ENCODE peak calls at places on chromosomes 13 and 19, in nine cellular contexts. G is fibroblast of lung, I is left ventricle myocardium inferior, J is ascending aorta, X is tibial artery, Y is body of pancreas, V is right lobe of liver, T is GM23248, D is esophagus squamous epithelium. S is an unnamed sample. For H3K4me1, the result is how much of the 10 kb centered on the place peaks cover.

GRCh38 chr19:7687177-7687576 is 6.5 kb downstream of the TRAPPC5 start:
- DNase-seq in I (no peak), D (no peak), V (no peak), X (no peak), T (no peak), J (no peak), Y (no peak), G (no peak), S (no peak)

GRCh38 chr13:50292082-50292481 is 276.8 kb downstream of the KCNRG start:
- DNase-seq in J (no peak), T (no peak), I (no peak), V (no peak), D (no peak), G (no peak), Y (no peak), X (no peak), S (no peak)

GRCh38 chr19:3693030-3693925 is 7.0 kb downstream of the PIP5K1C start:
- DNase-seq in G (no peak), J (no peak), I (no peak), Y (no peak), X (peak), D (no peak), V (no peak), T (no peak), S (no peak)

GRCh38 chr19:10620786-10621185 is 4.6 kb upstream of the SLC44A2 start:
- DNase-seq in Y (no peak), D (no peak), T (no peak), J (no peak), I (no peak), V (no peak), G (no peak), X (no peak), S (no peak)

GRCh38 chr13:87089391-87089790 is 581.8 kb upstream of the SLITRK5 start:
- DNase-seq in T (peak), X (no peak), G (peak), D (no peak), Y (no peak), V (no peak), J (no peak), I (no peak), S (no peak)

GRCh38 chr19:2230807-2231533 is 5.2 kb downstream of the PLEKHJ1 start:
- DNase-seq in I (no peak), T (no peak), X (no peak), V (no peak), D (no peak), G (peak), Y (no peak), J (no peak), S (no peak)

GRCh38 chr13:39765801-39766463 is 110.5 kb downstream of the COG6 start:
- DNase-seq in Y (peak), D (no peak), V (peak), T (peak), I (peak), J (no peak), G (peak), X (no peak), S (peak)

GRCh38 chr19:55118401-55118991 is 1.1 kb upstream of the PPP1R12C start:
- DNase-seq in G (peak), T (peak), I (peak), V (peak), Y (peak), D (no peak), J (peak), X (no peak), S (peak)

GRCh38 chr13:27979001-27979643 is 9.4 kb downstream of the URAD start:
- DNase-seq in X (peak), I (no peak), J (no peak), G (no peak), Y (no peak), V (no peak), D (no peak), T (no peak), S (no peak)

GRCh38 chr19:47391510-47392223 is 27.7 kb downstream of the MEIS3 start:
- DNase-seq in X (peak), Y (peak), I (peak), T (peak), V (peak), D (peak), J (peak), G (peak), S (peak)

GRCh38 chr13:20993661-20994440 is 67.5 kb downstream of the LATS2 start:
- DNase-seq in I (no peak), J (no peak), Y (peak), G (peak), V (no peak), D (no peak), X (no peak), T (peak), S (no peak)

GRCh38 chr13:89514534-89515312 is 1832.8 kb upstream of the MIR17HG start:
- DNase-seq in I (no peak), G (peak), X (no peak), T (peak), Y (peak), J (no peak), D (no peak), V (peak), S (peak)

GRCh38 chr13:97194473-97194872 is 27.7 kb upstream of the MBNL2 start:
- DNase-seq in J (no peak), T (peak), G (peak), I (no peak), X (no peak), D (no peak), V (no peak), Y (no peak), S (no peak)

GRCh38 chr13:38385152-38385891 is 35.7 kb downstream of the UFM1 start:
- DNase-seq in Y (no peak), I (no peak), G (no peak), T (peak), V (no peak), J (no peak), D (no peak), X (no peak), S (no peak)

GRCh38 chr19:29823581-29824330 is 12.0 kb downstream of the CCNE1 start:
- DNase-seq in D (no peak), I (no peak), J (no peak), T (no peak), Y (no peak), X (peak), V (no peak), G (no peak), S (no peak)

GRCh38 chr13:34522818-34523217 is 419.3 kb upstream of the NBEA start:
- DNase-seq in T (no peak), I (no peak), G (peak), V (no peak), D (no peak), Y (no peak), X (no peak), J (no peak), S (no peak)

GRCh38 chr19:54523403-54523802 is 20.8 kb downstream of the LAIR2 start:
- DNase-seq in J (no peak), D (no peak), G (no peak), Y (no peak), V (peak), X (no peak), T (peak), I (no peak), S (no peak)

GRCh38 chr19:36152061-36152885 is at the start of gene COX7A1:
- DNase-seq in G (peak), T (peak), Y (peak), I (peak), D (no peak), V (peak), J (peak), X (peak), S (peak)

GRCh38 chr13:43128504-43128929 is 105.1 kb downstream of the DNAJC15 start:
- DNase-seq in Y (peak), G (peak), J (no peak), I (no peak), T (no peak), X (no peak), V (no peak), D (no peak), S (peak)

GRCh38 chr19:10450853-10451609 is 30.7 kb downstream of the PDE4A start:
- DNase-seq in X (no peak), D (no peak), G (no peak), Y (no peak), J (no peak), V (no peak), I (no peak), T (no peak), S (no peak)

GRCh38 chr19:10861118-10861651 is 10.2 kb upstream of the CARM1 start:
- DNase-seq in Y (peak), X (no peak), J (no peak), G (no peak), T (peak), D (no peak), I (no peak), V (no peak), S (no peak)

GRCh38 chr19:46431824-46432223 is 3.1 kb upstream of the PNMA8C start:
- DNase-seq in V (no peak), I (no peak), T (no peak), J (no peak), X (no peak), D (no peak), Y (peak), G (no peak), S (no peak)

GRCh38 chr13:92315265-92315664 is 911.3 kb upstream of the GPC6 start:
- DNase-seq in V (no peak), I (no peak), X (no peak), J (no peak), T (no peak), G (peak), Y (no peak), D (no peak), S (no peak)

GRCh38 chr19:31499826-31500539 is 150.7 kb upstream of the TSHZ3 start:
- DNase-seq in T (no peak), J (peak), Y (no peak), I (no peak), X (no peak), G (no peak), V (no peak), D (no peak), S (no peak)

GRCh38 chr13:35810286-35810685 is 320.9 kb downstream of the DCLK1 start:
- DNase-seq in J (no peak), D (no peak), Y (no peak), X (no peak), V (no peak), T (no peak), G (no peak), I (no peak), S (no peak)

DNA sequence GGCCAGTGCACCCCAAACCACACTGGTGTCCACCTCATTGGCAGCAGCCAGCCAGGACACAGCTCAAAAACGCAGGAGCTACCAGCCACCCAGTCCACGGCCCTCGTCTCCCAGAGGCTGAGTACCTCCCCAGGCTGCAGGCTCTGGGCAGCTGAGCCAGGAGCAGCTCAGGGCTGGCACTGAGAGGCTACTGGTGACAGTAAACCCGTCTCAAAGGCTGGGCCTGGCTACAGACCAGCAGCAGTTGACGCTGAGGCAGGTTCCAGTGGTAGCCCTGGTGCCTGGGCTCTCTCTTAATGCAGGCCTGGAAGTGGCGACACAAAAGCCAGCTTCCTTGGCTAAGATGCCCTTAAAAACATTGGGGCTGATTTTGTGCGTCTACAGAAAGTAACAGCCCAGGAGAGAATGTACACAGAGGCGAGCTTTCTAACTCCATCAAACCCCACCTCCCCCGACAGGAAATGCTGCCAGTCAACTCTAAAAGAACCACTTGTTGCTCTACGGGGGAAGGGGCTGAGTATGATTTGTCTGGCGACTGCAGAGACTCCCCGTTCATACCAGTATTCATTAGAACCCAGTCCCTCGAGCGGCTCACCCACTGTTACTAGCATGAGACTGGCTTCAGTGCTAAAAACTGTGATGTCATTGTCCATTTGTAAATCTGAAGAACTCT is 126.3 kb downstream of the STK24 start:
- DNase-seq in Y (no peak), I (peak), X (peak), D (no peak), V (no peak), G (no peak), T (peak), J (no peak), S (peak)
- H3K27ac ChIP-seq in Y (peak), I (peak), X (peak), D (peak), V (no peak), G (peak), T (peak), J (peak), S (peak)

GRCh38 chr19:41175825-41176734 is 16.9 kb upstream of the CYP2S1 start:
- DNase-seq in Y (peak), V (peak), X (peak), D (no peak), I (peak), T (peak), J (no peak), G (peak), S (no peak)
- H3K4me3 ChIP-seq in Y (no peak), V (no peak), X (no peak), D (no peak), I (no peak), T (no peak), J (peak), G (no peak), S (no peak)

GRCh38 chr19:44748426-44749254 is at the start of gene BCL3:
- DNase-seq in T (peak), D (no peak), I (peak), Y (peak), J (peak), G (peak), V (peak), X (peak), S (peak)
- H3K4me1 ChIP-seq in T (under half), D (half or more), I (half or more), Y (half or more), J (under half), G (under half), V (under half), X (half or more), S (half or more)

GRCh38 chr13:33409673-33410072 is 124.1 kb upstream of the STARD13 start:
- DNase-seq in I (no peak), D (no peak), G (no peak), X (no peak), T (no peak), Y (no peak), J (no peak), V (no peak), S (no peak)
- H3K27ac ChIP-seq in I (no peak), D (no peak), G (no peak), X (no peak), T (no peak), Y (no peak), J (no peak), V (no peak), S (no peak)

GRCh38 chr13:84446972-84447700 is 564.9 kb upstream of the SLITRK1 start:
- DNase-seq in Y (no peak), T (peak), V (no peak), X (no peak), D (no peak), J (no peak), I (no peak), G (peak), S (no peak)
- H3K4me3 ChIP-seq in Y (no peak), T (no peak), V (no peak), X (no peak), D (no peak), J (no peak), I (no peak), G (no peak), S (no peak)

DNA sequence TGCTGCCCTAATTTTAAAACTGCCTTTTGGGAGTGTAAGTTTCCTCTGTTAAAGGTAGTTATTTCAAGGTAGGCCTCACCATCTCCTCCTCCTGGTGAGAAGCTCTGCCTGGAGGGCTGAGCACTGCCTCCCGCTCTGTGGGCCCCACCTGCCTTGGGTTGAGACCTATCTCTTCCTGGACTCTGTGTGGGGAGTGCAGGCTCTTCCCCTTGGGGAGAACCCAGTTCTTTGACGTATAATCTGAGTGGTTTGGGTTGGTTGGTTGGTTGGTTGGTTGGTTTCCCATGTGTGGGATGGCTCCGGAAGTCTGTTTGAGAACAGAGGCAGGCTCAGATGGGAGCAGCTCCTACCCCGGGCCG is 39.1 kb downstream of the ACTN4 start:
- DNase-seq in J (no peak), Y (no peak), V (no peak), I (no peak), T (no peak), G (no peak), D (no peak), X (no peak), S (no peak)
- H3K4me1 ChIP-seq in J (half or more), Y (half or more), V (half or more), I (half or more), T (half or more), G (under half), D (half or more), X (half or more), S (half or more)

GRCh38 chr19:16764280-16764679 is 44.6 kb downstream of the NWD1 start:
- DNase-seq in J (no peak), D (no peak), G (no peak), T (no peak), Y (no peak), V (no peak), X (no peak), I (no peak), S (no peak)
- H3K27ac ChIP-seq in J (no peak), D (no peak), G (no peak), T (no peak), Y (no peak), V (no peak), X (no peak), I (no peak), S (no peak)

DNA sequence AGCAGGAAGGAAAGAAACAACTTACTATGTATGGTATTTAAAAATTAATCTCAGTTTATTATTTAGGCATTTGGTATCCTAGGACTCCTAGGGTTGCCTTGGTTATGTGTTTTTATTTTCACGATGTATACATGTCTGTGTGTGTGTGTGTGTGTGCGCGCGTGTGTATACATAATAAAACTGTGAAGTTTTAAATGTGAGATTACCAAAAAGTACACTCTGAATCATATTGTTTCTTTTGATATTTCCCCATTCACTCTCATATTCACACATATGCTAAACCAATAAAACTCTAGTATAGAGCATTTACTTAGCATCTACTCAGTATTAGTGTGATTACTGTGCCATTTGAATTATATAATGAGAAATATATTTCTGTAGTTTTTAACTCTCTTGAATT is 30.8 kb upstream of the NDFIP2 start:
- DNase-seq in I (no peak), X (no peak), V (no peak), J (no peak), D (no peak), Y (no peak), G (no peak), T (no peak), S (no peak)
- H3K4me3 ChIP-seq in I (no peak), X (no peak), V (no peak), J (no peak), D (no peak), Y (no peak), G (no peak), T (no peak), S (no peak)

GRCh38 chr19:49641688-49642487 is at the start of gene SCAF1:
- DNase-seq in J (peak), D (peak), I (peak), X (peak), Y (peak), T (peak), V (peak), G (peak), S (peak)

GRCh38 chr19:49639401-49640112 is 386 bp downstream of the RRAS start:
- DNase-seq in I (no peak), D (no peak), V (no peak), T (peak), G (no peak), J (no peak), X (no peak), Y (no peak), S (peak)

GRCh38 chr19:49640113-49640898 is at the start of gene RRAS:
- DNase-seq in J (peak), T (peak), V (peak), X (peak), G (peak), Y (peak), D (peak), I (peak), S (peak)

GRCh38 chr19:49643466-49643865 is 1.5 kb downstream of the SCAF1 start:
- DNase-seq in D (no peak), G (no peak), X (no peak), I (no peak), T (peak), J (no peak), Y (no peak), V (no peak), S (no peak)

GRCh38 chr19:49642488-49643035 is 553 bp downstream of the SCAF1 start:
- DNase-seq in J (no peak), V (no peak), Y (no peak), X (no peak), G (no peak), I (no peak), D (no peak), T (no peak), S (no peak)
- H3K4me1 ChIP-seq in J (under half), V (under half), Y (half or more), X (under half), G (under half), I (half or more), D (under half), T (under half), S (under half)

S was measured in heart right ventricle.